ENCODE peak calls at places on chromosomes 6 and 20, in seven cellular contexts. L is left ventricle myocardium inferior, H is vagina, X is fibroblast of the aortic adventitia, F is dorsolateral prefrontal cortex, C is AG09319, S is heart right ventricle. B is an unnamed sample.

GRCh38 chr6:41273699-41274098 is 12.8 kb downstream of the TREM1 start:
- DNase-seq in L (no peak), H (no peak), X (no peak), F (no peak), C (no peak), S (no peak), B (no peak)

GRCh38 chr6:160278786-160279310 is 20.2 kb upstream of the SLC22A2 start:
- DNase-seq in L (no peak), H (no peak), X (no peak), F (no peak), C (no peak), S (no peak), B (no peak)

GRCh38 chr6:148370171-148370570 is 27.5 kb downstream of the SASH1 start:
- DNase-seq in L (no peak), H (no peak), X (no peak), F (no peak), C (no peak), S (no peak), B (no peak)

GRCh38 chr6:27541212-27541931 is 68.5 kb upstream of the ZNF184 start:
- DNase-seq in L (no peak), H (no peak), X (no peak), F (no peak), C (no peak), S (no peak), B (no peak)

GRCh38 chr6:25138024-25138696 is 141.0 kb upstream of the CARMIL1 start:
- DNase-seq in L (peak; percentile 38), H (no peak), X (peak; percentile 82), F (peak; percentile 49), C (peak; percentile 51), S (peak; percentile 76), B (no peak)

GRCh38 chr20:39264506-39265172 is 302.5 kb downstream of the DHX35 start:
- DNase-seq in L (peak; percentile 54), H (no peak), X (peak; percentile 77), F (peak; percentile 68), C (peak; percentile 35), S (peak; percentile 50), B (peak; percentile 79)

GRCh38 chr20:9838378-9839295 is at the start of gene PAK5:
- DNase-seq in L (no peak), H (no peak), X (peak; percentile 0), F (peak; percentile 92), C (no peak), S (peak; percentile 8), B (peak; percentile 96)

GRCh38 chr6:131784561-131784960 is 23.3 kb upstream of the ENPP1 start:
- DNase-seq in L (peak; percentile 23), H (no peak), X (no peak), F (no peak), C (no peak), S (no peak), B (no peak)

DNA sequence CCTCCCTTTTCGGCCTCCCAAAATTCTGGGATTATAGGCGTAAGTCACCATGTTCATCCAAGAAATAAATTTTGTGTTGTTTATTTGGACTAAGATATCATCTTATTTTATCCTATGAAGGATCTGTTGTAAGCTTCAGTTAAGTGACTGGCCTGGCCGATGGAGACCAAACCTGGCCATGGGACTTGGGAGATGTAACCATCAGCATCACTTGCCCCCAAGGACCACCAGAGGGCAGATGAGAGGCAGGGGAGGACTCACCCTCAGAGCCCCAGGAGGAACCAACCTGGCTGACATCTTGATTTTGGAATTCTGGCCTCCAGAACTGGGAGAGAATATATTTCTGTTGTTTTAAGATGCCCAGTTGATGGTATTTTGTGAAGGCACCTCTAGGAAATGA is 266.7 kb downstream of the CDH26 start:
- DNase-seq in L (no peak), H (no peak), X (peak; percentile 11), F (no peak), C (no peak), S (no peak), B (peak; percentile 57)
- TF ChIP-seq CTCF in L (peak; percentile 31), H (no peak), X (peak; percentile 57), F (peak; percentile 17), C (peak; percentile 39), S (no peak), B (peak; percentile 55)

GRCh38 chr20:63932606-63933160 is 23.5 kb downstream of the UCKL1 start:
- DNase-seq in L (no peak), H (no peak), X (no peak), F (no peak), C (no peak), S (no peak), B (no peak)
- TF ChIP-seq CTCF in L (no peak), H (no peak), X (no peak), F (no peak), C (no peak), S (no peak), B (no peak)

GRCh38 chr6:168032383-168032760 is 34.9 kb downstream of the KIF25 start:
- DNase-seq in L (no peak), H (peak; percentile 40), X (peak; percentile 67), F (no peak), C (peak; percentile 22), S (peak; percentile 27), B (no peak)
- TF ChIP-seq CTCF in L (no peak), H (no peak), X (peak; percentile 50), F (no peak), C (peak; percentile 52), S (no peak), B (no peak)

GRCh38 chr6:138727182-138727581 is 46.4 kb upstream of the CCDC28A start:
- DNase-seq in L (no peak), H (no peak), X (no peak), F (no peak), C (no peak), S (no peak), B (no peak)

GRCh38 chr6:138726066-138727060 is 47.2 kb upstream of the CCDC28A start:
- DNase-seq in L (no peak), H (no peak), X (no peak), F (no peak), C (no peak), S (no peak), B (no peak)

GRCh38 chr6:138722425-138723371 is 50.9 kb upstream of the CCDC28A start:
- DNase-seq in L (no peak), H (no peak), X (peak; percentile 70), F (no peak), C (no peak), S (no peak), B (no peak)

GRCh38 chr6:138719744-138720143 is 53.8 kb upstream of the CCDC28A start:
- DNase-seq in L (no peak), H (no peak), X (no peak), F (no peak), C (no peak), S (no peak), B (no peak)

DNA sequence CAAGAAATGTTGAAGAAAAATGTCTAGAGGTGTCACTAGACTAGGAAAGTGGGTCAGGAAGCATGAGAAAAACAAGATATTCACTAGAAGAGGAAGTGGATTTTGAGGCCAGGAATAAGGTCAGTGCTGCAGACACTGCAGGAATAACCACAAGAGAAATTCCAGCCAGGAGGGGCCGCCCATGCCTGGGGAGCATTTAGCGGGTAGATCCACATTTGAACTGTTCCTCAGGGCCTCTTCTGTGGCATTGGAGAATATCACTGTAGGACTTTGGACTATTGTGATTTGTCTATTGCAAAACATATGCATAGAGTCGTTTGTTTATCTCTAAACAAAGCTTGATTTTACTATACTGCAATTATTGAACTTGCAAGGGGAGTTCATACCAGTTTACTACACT is 49.6 kb upstream of the CCDC28A start:
- DNase-seq in L (peak; percentile 39), H (no peak), X (peak; percentile 12), F (no peak), C (no peak), S (peak; percentile 43), B (no peak)
- TF ChIP-seq CTCF in L (peak; percentile 21), H (no peak), X (no peak), F (no peak), C (no peak), S (no peak), B (no peak)

DNA sequence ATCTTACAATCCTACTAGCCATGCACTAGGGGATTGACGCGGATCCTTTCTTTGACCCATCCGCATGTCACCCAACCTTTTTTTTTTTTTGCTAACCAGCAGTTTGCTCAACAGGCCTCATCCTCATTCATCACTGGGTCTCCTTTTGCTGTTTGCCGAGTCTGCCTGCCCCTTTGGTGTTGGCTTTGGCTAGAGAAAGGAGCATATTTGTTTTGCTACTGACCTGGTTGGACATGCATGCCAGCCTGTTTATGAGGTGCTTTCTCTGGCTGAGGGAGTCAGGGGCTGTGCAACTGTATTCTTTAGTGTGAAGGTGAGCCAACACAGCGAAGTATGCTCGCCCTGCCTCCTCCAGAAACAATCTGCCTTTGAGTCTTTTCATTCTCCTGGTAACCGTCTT is 40.2 kb downstream of the E2F3 start:
- DNase-seq in L (no peak), H (no peak), X (no peak), F (no peak), C (no peak), S (no peak), B (no peak)
- TF ChIP-seq CTCF in L (no peak), H (no peak), X (no peak), F (no peak), C (no peak), S (no peak), B (no peak)

GRCh38 chr6:152993431-152993830 is 9.1 kb downstream of the MTRF1L start:
- DNase-seq in L (no peak), H (no peak), X (no peak), F (no peak), C (no peak), S (no peak), B (no peak)
- TF ChIP-seq CTCF in L (no peak), H (no peak), X (no peak), F (no peak), C (no peak), S (no peak), B (no peak)

GRCh38 chr20:36043892-36044515 is 75.6 kb downstream of the CNBD2 start:
- DNase-seq in L (no peak), H (no peak), X (no peak), F (no peak), C (no peak), S (no peak), B (no peak)
- TF ChIP-seq CTCF in L (no peak), H (no peak), X (no peak), F (no peak), C (no peak), S (no peak), B (no peak)

GRCh38 chr6:29694637-29695036 is 13.7 kb upstream of the ZFP57 start:
- DNase-seq in L (no peak), H (no peak), X (no peak), F (no peak), C (no peak), S (no peak), B (no peak)

DNA sequence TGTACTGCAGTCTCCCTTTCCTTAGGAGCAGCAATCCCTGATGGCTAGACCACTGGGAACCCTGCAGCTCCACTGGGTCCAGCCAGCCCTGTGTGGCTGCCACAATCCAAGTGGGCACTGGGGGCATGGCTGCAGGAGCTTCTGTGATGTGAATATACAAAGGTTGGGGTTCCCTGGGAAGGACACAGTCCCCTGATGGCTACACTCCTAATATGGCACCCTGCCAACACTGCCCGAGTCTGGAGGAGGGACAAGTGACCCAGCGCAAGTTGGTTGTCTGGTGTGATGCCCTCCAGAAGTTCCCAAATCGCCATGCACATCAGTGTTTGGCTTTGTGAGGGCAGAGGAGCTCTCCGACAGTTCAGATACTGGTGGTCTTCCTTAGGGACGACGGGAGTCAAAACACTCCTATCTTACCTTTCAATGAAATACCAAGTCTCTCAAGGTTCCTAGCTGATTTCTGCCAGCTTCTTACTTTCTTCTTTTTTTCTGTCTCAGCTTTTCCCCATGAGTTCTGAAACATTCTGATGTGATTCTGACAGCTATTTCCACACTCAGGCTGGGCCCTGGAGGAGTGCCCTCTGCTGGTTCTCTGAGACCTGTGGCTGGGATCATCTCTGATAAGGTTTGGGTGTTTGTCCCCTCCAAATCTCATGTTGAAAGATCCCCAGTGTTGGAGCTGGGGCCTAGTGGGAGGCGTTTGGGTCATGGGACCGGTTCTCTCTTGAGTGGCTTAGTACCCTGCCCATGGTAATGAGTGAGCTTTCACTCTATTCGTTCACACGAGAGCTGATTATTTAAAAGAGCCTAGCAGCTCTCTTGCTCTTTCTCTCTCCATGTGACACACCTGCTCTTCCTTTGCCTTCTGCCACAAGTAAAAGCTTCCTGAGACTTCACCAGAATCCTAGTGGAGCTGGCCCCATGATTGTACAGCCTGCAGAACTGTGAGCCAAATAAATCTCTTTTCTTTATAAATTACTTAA is 15.5 kb upstream of the ZFP57 start:
- DNase-seq in L (no peak), H (no peak), X (peak; percentile 19), F (no peak), C (no peak), S (no peak), B (peak; percentile 29)
- TF ChIP-seq CTCF in L (peak; percentile 62), H (no peak), X (peak; percentile 60), F (peak; percentile 51), C (peak; percentile 51), S (peak; percentile 44), B (no peak)